ENCODE peak calls at places on chromosomes 1 and 21, in eight cellular contexts. M, L, Z, B, V, T, G and Q are unnamed samples.

GRCh38 chr1:1040004-1040991 is 20.4 kb downstream of the AGRN start:
- DNase-seq in V (peak), B (peak), Z (peak), L (peak), G (peak), M (peak), T (peak), Q (no peak)

GRCh38 chr1:10788592-10789006 is 7.8 kb downstream of the CASZ1 start:
- DNase-seq in M (no peak), V (no peak), G (no peak), Z (no peak), L (peak), B (no peak), T (peak), Q (no peak)

GRCh38 chr21:25369524-25370300 is 237.6 kb downstream of the MRPL39 start:
- DNase-seq in T (no peak), B (no peak), L (no peak), M (no peak), G (no peak), V (no peak), Z (no peak), Q (no peak)

GRCh38 chr1:25568090-25568833 is 24.9 kb downstream of the LDLRAP1 start:
- DNase-seq in V (no peak), B (no peak), L (peak), G (no peak), T (no peak), M (peak), Z (no peak), Q (peak)

GRCh38 chr1:33390550-33390949 is 40.3 kb downstream of the PHC2 start:
- DNase-seq in Z (peak), T (no peak), G (no peak), B (no peak), M (no peak), L (no peak), V (no peak), Q (no peak)

GRCh38 chr1:233394860-233395717 is 67.6 kb downstream of the MAP3K21 start:
- DNase-seq in V (no peak), Z (peak), B (no peak), T (no peak), L (no peak), M (peak), G (peak), Q (peak)

GRCh38 chr1:39691383-39692151 is at the start of gene HPCAL4:
- DNase-seq in V (peak), G (peak), L (peak), M (peak), Z (no peak), T (peak), B (peak), Q (no peak)

GRCh38 chr1:30407030-30407861 is 316.1 kb downstream of the MATN1 start:
- DNase-seq in Z (no peak), B (no peak), L (no peak), M (no peak), T (no peak), G (no peak), V (no peak), Q (no peak)

GRCh38 chr1:29753771-29754607 is 517.7 kb downstream of the PTPRU start:
- DNase-seq in Z (no peak), V (no peak), M (no peak), T (no peak), B (no peak), G (no peak), L (no peak), Q (no peak)

GRCh38 chr1:247740721-247741120 is 2.3 kb downstream of the OR14K1 start:
- DNase-seq in G (no peak), T (no peak), Z (no peak), B (no peak), L (no peak), M (no peak), V (no peak), Q (no peak)

GRCh38 chr1:198465201-198466144 is 75.0 kb downstream of the ATP6V1G3 start:
- DNase-seq in G (peak), B (no peak), M (peak), Z (peak), T (no peak), V (no peak), L (no peak), Q (peak)

GRCh38 chr1:184160236-184160635 is 108.7 kb downstream of the TSEN15 start:
- DNase-seq in G (no peak), Z (no peak), B (no peak), T (no peak), V (no peak), M (no peak), L (no peak), Q (no peak)

GRCh38 chr1:56034222-56034621 is 545.1 kb downstream of the PLPP3 start:
- DNase-seq in Z (peak), T (no peak), V (no peak), M (no peak), B (no peak), G (no peak), L (no peak), Q (no peak)

GRCh38 chr1:38089712-38090360 is 43.2 kb upstream of the POU3F1 start:
- DNase-seq in Z (no peak), V (no peak), M (no peak), G (no peak), L (no peak), T (no peak), B (no peak), Q (no peak)